ENCODE peak calls at places on chromosome 5, in seven cellular contexts. N is GM12878, V is SK-N-SH, A is HepG2, D is H1, Z is K562, W is HCT116. B is an unnamed sample. For H3K4me1, the result is how much of the 10 kb centered on the place peaks cover.

GRCh38 chr5:170622933-170623332 is 119.1 kb downstream of the KCNIP1 start:
- DNase-seq in A (no peak), Z (no peak), D (no peak), N (no peak), V (no peak), W (no peak), B (no peak)

GRCh38 chr5:82291429-82291828 is 13.3 kb upstream of the RPS23 start:
- DNase-seq in Z (no peak), N (no peak), V (no peak), W (no peak), A (peak), D (no peak), B (no peak)

GRCh38 chr5:180875860-180876426 is 14.9 kb upstream of the ZFP62 start:
- DNase-seq in W (no peak), A (no peak), Z (no peak), N (no peak), V (no peak), D (no peak), B (no peak)

GRCh38 chr5:55222061-55222818 is 4.9 kb downstream of the MCIDAS start:
- DNase-seq in A (no peak), W (no peak), V (no peak), Z (no peak), N (no peak), D (no peak), B (no peak)

GRCh38 chr5:173047838-173048105 is 8.4 kb upstream of the CREBRF start:
- DNase-seq in W (no peak), V (no peak), N (no peak), Z (no peak), A (no peak), D (no peak), B (no peak)

GRCh38 chr5:68730220-68731010 is 363.4 kb upstream of the SLC30A5 start:
- DNase-seq in N (no peak), V (peak), A (no peak), W (no peak), Z (peak), D (no peak), B (no peak)

GRCh38 chr5:142095651-142096330 is 12.8 kb upstream of the NDFIP1 start:
- DNase-seq in N (peak), A (no peak), W (no peak), Z (no peak), D (no peak), V (no peak), B (no peak)

GRCh38 chr5:29550523-29550922 is 1643.0 kb upstream of the CDH6 start:
- DNase-seq in N (no peak), Z (no peak), W (no peak), D (no peak), V (peak), A (no peak), B (no peak)

GRCh38 chr5:139133237-139133636 is 64.9 kb downstream of the SIL1 start:
- DNase-seq in W (no peak), D (no peak), N (no peak), A (no peak), V (no peak), Z (no peak), B (no peak)

GRCh38 chr5:138981606-138982005 is 106.5 kb upstream of the LRRTM2 start:
- DNase-seq in Z (no peak), V (no peak), A (no peak), W (no peak), D (no peak), N (no peak), B (no peak)

GRCh38 chr5:119031905-119032304 is 39.0 kb upstream of the DMXL1 start:
- DNase-seq in D (no peak), N (peak), A (no peak), W (peak), Z (peak), V (no peak), B (no peak)

GRCh38 chr5:140546851-140547507 is 483 bp upstream of the EIF4EBP3 start:
- DNase-seq in A (peak), D (no peak), V (no peak), N (no peak), W (no peak), Z (no peak), B (no peak)

GRCh38 chr5:54900906-54901725 is 84.3 kb downstream of the ESM1 start:
- DNase-seq in Z (no peak), D (no peak), W (no peak), N (no peak), V (no peak), A (no peak), B (no peak)

GRCh38 chr5:159928122-159928960 is 12.1 kb downstream of the ADRA1B start:
- DNase-seq in N (no peak), A (no peak), W (peak), Z (no peak), V (no peak), D (no peak), B (no peak)

GRCh38 chr5:127827451-127827850 is 124.3 kb downstream of the CCDC192 start:
- DNase-seq in N (no peak), D (no peak), Z (no peak), W (no peak), A (no peak), V (no peak), B (no peak)

GRCh38 chr5:127186657-127187056 is 103.9 kb upstream of the MEGF10 start:
- DNase-seq in Z (no peak), W (no peak), A (no peak), V (no peak), D (no peak), N (no peak), B (no peak)

GRCh38 chr5:176663566-176663965 is 16.3 kb downstream of the TSPAN17 start:
- DNase-seq in A (no peak), N (no peak), Z (no peak), V (no peak), D (no peak), W (no peak), B (no peak)

GRCh38 chr5:176664479-176664878 is 17.2 kb downstream of the TSPAN17 start:
- DNase-seq in A (no peak), D (no peak), W (no peak), Z (no peak), N (no peak), V (no peak), B (no peak)

GRCh38 chr5:176660860-176661641 is 13.8 kb downstream of the TSPAN17 start:
- DNase-seq in W (peak), Z (peak), V (peak), N (peak), D (peak), A (peak), B (peak)

GRCh38 chr5:176661676-176662075 is 14.4 kb downstream of the TSPAN17 start:
- DNase-seq in N (no peak), D (no peak), W (no peak), V (no peak), A (no peak), Z (no peak), B (no peak)

DNA sequence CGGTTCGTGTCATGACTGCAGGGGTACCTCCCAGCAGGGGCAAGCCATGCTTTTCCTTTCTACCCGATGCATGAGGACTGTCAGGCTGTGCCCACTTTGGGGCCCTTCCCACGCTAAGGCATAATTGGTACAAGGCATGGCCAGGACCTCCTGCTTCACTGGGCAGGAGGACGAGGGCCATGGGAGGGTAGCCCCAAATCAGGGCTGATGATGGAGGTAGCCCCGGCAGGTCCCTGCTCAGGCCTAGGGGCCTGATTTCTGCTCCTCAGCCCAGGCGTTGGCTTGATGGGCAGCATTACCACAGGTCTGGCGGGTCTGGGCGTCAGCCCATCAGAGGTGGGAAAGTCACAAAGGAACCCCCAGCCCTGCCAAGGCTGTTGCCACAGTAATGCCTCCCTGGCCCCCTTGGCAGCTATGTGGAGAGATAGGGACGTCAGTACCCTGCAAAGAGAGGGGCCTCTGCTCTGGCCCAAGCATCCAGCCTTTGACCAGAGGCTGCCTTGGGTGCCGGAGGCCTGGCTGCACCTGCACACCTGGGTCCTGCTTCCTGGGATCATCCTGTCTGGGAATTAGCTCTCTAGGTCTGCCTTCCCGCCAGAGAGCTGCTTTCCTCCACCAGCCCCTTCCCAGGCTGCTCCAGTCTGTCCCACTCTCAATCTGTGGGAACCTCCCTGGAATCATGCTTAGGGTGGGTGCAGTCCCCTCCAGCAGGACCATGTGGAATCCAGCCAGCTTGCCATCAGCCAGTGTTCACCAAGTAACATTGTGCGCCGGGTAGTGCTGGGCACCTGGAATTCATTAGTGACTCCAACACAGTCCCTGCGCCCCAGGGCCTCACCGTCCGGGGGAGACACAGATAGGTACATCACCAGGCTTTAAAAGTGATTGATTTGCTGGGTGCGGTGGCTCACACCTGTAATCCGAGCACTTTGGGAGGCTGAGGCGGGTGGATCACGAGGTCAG is 15.4 kb downstream of the TSPAN17 start:
- DNase-seq in N (no peak), D (no peak), V (peak), A (no peak), W (no peak), Z (no peak), B (no peak)
- TF ChIP-seq YY1 in N (no peak), D (no peak), V (no peak), A (no peak), W (no peak), Z (no peak), B (no peak)

DNA sequence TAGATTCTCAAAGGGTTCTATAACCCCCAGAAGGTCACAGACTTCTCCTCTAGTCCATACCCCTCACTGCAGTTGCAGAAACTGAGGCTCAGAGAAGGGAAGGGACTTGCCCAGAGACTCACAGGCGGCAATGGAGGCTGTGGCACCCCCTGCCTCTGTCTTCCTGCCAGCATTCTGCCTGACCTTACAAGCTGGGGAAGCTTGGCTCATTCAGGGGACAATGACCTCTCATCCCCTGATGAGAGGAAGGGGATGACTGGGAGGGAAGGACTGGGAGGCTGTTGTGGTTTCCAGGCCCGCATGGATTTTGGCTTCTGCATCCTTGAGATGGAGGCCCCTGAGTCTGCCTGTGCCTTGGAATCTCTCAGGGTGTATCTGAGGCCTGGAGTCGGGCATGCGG is 897 bp downstream of the NDST1 start:
- DNase-seq in A (no peak), V (no peak), N (no peak), W (no peak), D (no peak), Z (no peak), B (no peak)
- H3K4me1 ChIP-seq in A (half or more), V (under half), N (under half), W (under half), D (under half), Z (under half), B (under half)

GRCh38 chr5:96930058-96930457 is 5.8 kb upstream of the LNPEP start:
- DNase-seq in Z (peak), W (no peak), N (no peak), V (no peak), A (no peak), D (no peak), B (no peak)

GRCh38 chr5:96932026-96932425 is 3.9 kb upstream of the LNPEP start:
- DNase-seq in V (no peak), Z (no peak), W (no peak), N (no peak), A (no peak), D (no peak), B (no peak)

GRCh38 chr5:96933764-96934163 is 2.1 kb upstream of the LNPEP start:
- DNase-seq in A (no peak), N (no peak), D (no peak), V (no peak), Z (no peak), W (no peak), B (no peak)

GRCh38 chr5:96930589-96930988 is 5.3 kb upstream of the LNPEP start:
- DNase-seq in Z (no peak), D (no peak), N (no peak), A (no peak), W (no peak), V (no peak), B (no peak)

GRCh38 chr5:96931605-96932004 is 4.3 kb upstream of the LNPEP start:
- DNase-seq in V (no peak), W (no peak), N (no peak), A (no peak), D (no peak), Z (no peak), B (no peak)
- TF ChIP-seq YY1 in V (no peak), W (no peak), N (peak), A (no peak), D (no peak), Z (no peak), B (no peak)

DNA sequence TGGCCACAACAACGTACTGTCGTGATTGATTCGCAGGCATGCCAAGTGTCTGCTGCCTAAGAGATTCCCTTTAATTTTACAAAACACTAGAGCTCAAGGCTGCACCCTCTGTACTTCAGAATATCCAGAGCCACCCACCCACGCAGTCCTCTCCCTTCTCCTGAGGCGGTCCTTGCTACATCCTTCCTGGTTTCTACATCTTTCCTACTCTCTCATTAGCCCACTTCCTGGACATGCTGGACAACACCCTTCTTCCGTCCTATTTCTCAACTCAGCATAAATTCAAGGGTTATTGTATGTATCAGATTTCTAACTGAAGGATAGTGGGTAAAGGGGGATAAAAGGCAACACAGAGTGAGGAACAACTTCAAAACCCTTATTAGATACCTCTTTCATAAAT is 148.4 kb upstream of the MAP3K1 start:
- DNase-seq in N (no peak), Z (no peak), D (no peak), A (no peak), V (no peak), W (no peak), B (no peak)
- H3K4me1 ChIP-seq in N (under half), Z (under half), D (under half), A (under half), V (under half), W (under half), B (under half)

GRCh38 chr5:91514408-91514807 is 131.3 kb upstream of the ARRDC3 start:
- DNase-seq in A (no peak), V (no peak), N (no peak), W (no peak), Z (no peak), D (no peak), B (no peak)
- TF ChIP-seq YY1 in A (no peak), V (no peak), N (no peak), W (no peak), Z (no peak), D (no peak), B (no peak)